ENCODE peak calls at places on chromosomes 11 and 22, in four cellular contexts. One of them, this sample, is unnamed.

GRCh38 chr11:86303257-86303656 is 1.2 kb downstream of the HIKESHI start:
- DNase-seq in spleen: no peak
- DNase-seq in adrenal gland: no peak
- DNase-seq in K562: no peak
- DNase-seq in this sample: no peak

GRCh38 chr11:73576226-73576625 is 21.7 kb downstream of the FAM168A start:
- DNase-seq in spleen: no peak
- DNase-seq in adrenal gland: no peak
- DNase-seq in K562: no peak
- DNase-seq in this sample: no peak

GRCh38 chr11:101860694-101861371 is 54.0 kb upstream of the CEP126 start:
- DNase-seq in K562: peak; percentile 11
- DNase-seq in adrenal gland: peak; percentile 60
- DNase-seq in spleen: no peak
- DNase-seq in this sample: peak; percentile 19

GRCh38 chr11:129974237-129974636 is 28.4 kb downstream of the PRDM10 start:
- DNase-seq in spleen: no peak
- DNase-seq in K562: no peak
- DNase-seq in adrenal gland: no peak
- DNase-seq in this sample: no peak

GRCh38 chr11:68106165-68106940 is 14.8 kb downstream of the CHKA start:
- DNase-seq in spleen: no peak
- DNase-seq in adrenal gland: peak; percentile 85
- DNase-seq in K562: no peak
- DNase-seq in this sample: no peak

GRCh38 chr11:3123761-3124733 is 41.1 kb downstream of the OSBPL5 start:
- DNase-seq in spleen: peak; percentile 71
- DNase-seq in adrenal gland: peak; percentile 97
- DNase-seq in K562: no peak
- DNase-seq in this sample: peak; percentile 89

GRCh38 chr22:32591620-32592019 is 117.0 kb downstream of the FBXO7 start:
- DNase-seq in spleen: no peak
- DNase-seq in adrenal gland: no peak
- DNase-seq in K562: no peak
- DNase-seq in this sample: no peak

GRCh38 chr11:12244156-12244555 is 133.2 kb upstream of the PARVA start:
- DNase-seq in K562: no peak
- DNase-seq in spleen: no peak
- DNase-seq in adrenal gland: no peak
- DNase-seq in this sample: no peak

GRCh38 chr22:24486501-24486921 is 8.6 kb upstream of the UPB1 start:
- DNase-seq in spleen: no peak
- DNase-seq in K562: no peak
- DNase-seq in adrenal gland: no peak
- DNase-seq in this sample: peak; percentile 61

GRCh38 chr11:64004590-64004984 is 18.3 kb downstream of the OTUB1 start:
- DNase-seq in K562: no peak
- DNase-seq in adrenal gland: no peak
- DNase-seq in spleen: no peak
- DNase-seq in this sample: no peak

GRCh38 chr11:61392991-61393595 is 706 bp downstream of the TMEM216 start:
- DNase-seq in K562: peak; percentile 39
- DNase-seq in spleen: no peak
- DNase-seq in adrenal gland: peak; percentile 9
- DNase-seq in this sample: no peak

GRCh38 chr11:108522318-108522717 is 24.1 kb upstream of the POGLUT3 start:
- DNase-seq in K562: no peak
- DNase-seq in spleen: no peak
- DNase-seq in adrenal gland: no peak
- DNase-seq in this sample: no peak

GRCh38 chr11:8331767-8332166 is 68.1 kb upstream of the LMO1 start:
- DNase-seq in adrenal gland: peak; percentile 60
- DNase-seq in K562: no peak
- DNase-seq in spleen: no peak
- DNase-seq in this sample: peak; percentile 92

GRCh38 chr11:76234704-76235232 is 28.5 kb upstream of the WNT11 start:
- DNase-seq in K562: no peak
- DNase-seq in adrenal gland: no peak
- DNase-seq in spleen: peak; percentile 86
- DNase-seq in this sample: no peak

GRCh38 chr22:28141614-28142013 is 222.6 kb upstream of the PITPNB start:
- DNase-seq in spleen: no peak
- DNase-seq in K562: no peak
- DNase-seq in adrenal gland: no peak
- DNase-seq in this sample: no peak

GRCh38 chr11:76637491-76638266 is 32.9 kb downstream of the LRRC32 start:
- DNase-seq in K562: no peak
- DNase-seq in spleen: peak; percentile 95
- DNase-seq in adrenal gland: peak; percentile 70
- DNase-seq in this sample: no peak

GRCh38 chr11:2860636-2861035 is 24.9 kb downstream of the CDKN1C start:
- DNase-seq in spleen: no peak
- DNase-seq in adrenal gland: no peak
- DNase-seq in K562: no peak
- DNase-seq in this sample: peak; percentile 85

GRCh38 chr11:14904745-14905103 is 12.7 kb upstream of the CYP2R1 start:
- DNase-seq in K562: no peak
- DNase-seq in adrenal gland: peak; percentile 70
- DNase-seq in spleen: peak; percentile 97
- DNase-seq in this sample: no peak

GRCh38 chr11:46458491-46458890 is 66.9 kb upstream of the CHRM4 start:
- DNase-seq in K562: no peak
- DNase-seq in adrenal gland: peak; percentile 65
- DNase-seq in spleen: no peak
- DNase-seq in this sample: no peak

GRCh38 chr11:111797145-111797581 is 31.0 kb upstream of the PPP2R1B start:
- DNase-seq in K562: no peak
- DNase-seq in spleen: no peak
- DNase-seq in adrenal gland: peak; percentile 26
- DNase-seq in this sample: no peak

GRCh38 chr11:120024046-120024445 is 113.9 kb downstream of the TRIM29 start:
- DNase-seq in K562: no peak
- DNase-seq in spleen: no peak
- DNase-seq in adrenal gland: no peak
- DNase-seq in this sample: no peak

GRCh38 chr11:87924125-87924524 is 251.1 kb downstream of the RAB38 start:
- DNase-seq in adrenal gland: no peak
- DNase-seq in spleen: no peak
- DNase-seq in K562: no peak
- DNase-seq in this sample: no peak

GRCh38 chr11:124676386-124676785 is 2.7 kb downstream of the SPA17 start:
- DNase-seq in K562: no peak
- DNase-seq in spleen: no peak
- DNase-seq in adrenal gland: peak; percentile 35
- DNase-seq in this sample: no peak

GRCh38 chr11:71284525-71285092 is 32.2 kb upstream of the SHANK2 start:
- DNase-seq in spleen: no peak
- DNase-seq in adrenal gland: no peak
- DNase-seq in K562: no peak
- DNase-seq in this sample: no peak

GRCh38 chr11:120304526-120304925 is 20.6 kb upstream of the TLCD5 start:
- DNase-seq in K562: no peak
- DNase-seq in spleen: no peak
- DNase-seq in adrenal gland: no peak
- DNase-seq in this sample: peak; percentile 25

GRCh38 chr11:13942908-13943505 is 19.5 kb upstream of the SPON1 start:
- DNase-seq in adrenal gland: no peak
- DNase-seq in spleen: no peak
- DNase-seq in K562: no peak
- DNase-seq in this sample: peak; percentile 31

GRCh38 chr11:125807909-125808308 is 20.0 kb downstream of the PATE3 start:
- DNase-seq in spleen: no peak
- DNase-seq in adrenal gland: no peak
- DNase-seq in K562: no peak
- DNase-seq in this sample: no peak

GRCh38 chr11:115660072-115660805 is 156.0 kb upstream of the CADM1 start:
- DNase-seq in adrenal gland: no peak
- DNase-seq in spleen: no peak
- DNase-seq in K562: no peak
- DNase-seq in this sample: no peak

GRCh38 chr11:73172992-73173656 is 31.0 kb upstream of the FCHSD2 start:
- DNase-seq in adrenal gland: no peak
- DNase-seq in K562: no peak
- DNase-seq in spleen: no peak
- DNase-seq in this sample: no peak

GRCh38 chr11:12280838-12281565 is 96.4 kb upstream of the PARVA start:
- DNase-seq in adrenal gland: no peak
- DNase-seq in spleen: no peak
- DNase-seq in K562: no peak
- DNase-seq in this sample: no peak

GRCh38 chr22:44193537-44193896 is 12.8 kb downstream of the PARVG start:
- DNase-seq in spleen: no peak
- DNase-seq in K562: no peak
- DNase-seq in adrenal gland: no peak
- DNase-seq in this sample: no peak

GRCh38 chr11:35364101-35364780 is 55.1 kb downstream of the SLC1A2 start:
- DNase-seq in K562: no peak
- DNase-seq in adrenal gland: peak; percentile 95
- DNase-seq in spleen: no peak
- DNase-seq in this sample: peak; percentile 58

GRCh38 chr22:34354071-34354817 is 434.0 kb upstream of the LARGE1 start:
- DNase-seq in K562: no peak
- DNase-seq in spleen: no peak
- DNase-seq in adrenal gland: no peak
- DNase-seq in this sample: no peak

GRCh38 chr11:125603207-125603606 is 10.6 kb downstream of the STT3A start:
- DNase-seq in spleen: no peak
- DNase-seq in K562: no peak
- DNase-seq in adrenal gland: no peak
- DNase-seq in this sample: no peak

GRCh38 chr11:122598971-122599370 is 56.6 kb upstream of the UBASH3B start:
- DNase-seq in spleen: no peak
- DNase-seq in adrenal gland: peak; percentile 36
- DNase-seq in K562: no peak
- DNase-seq in this sample: no peak

DNA sequence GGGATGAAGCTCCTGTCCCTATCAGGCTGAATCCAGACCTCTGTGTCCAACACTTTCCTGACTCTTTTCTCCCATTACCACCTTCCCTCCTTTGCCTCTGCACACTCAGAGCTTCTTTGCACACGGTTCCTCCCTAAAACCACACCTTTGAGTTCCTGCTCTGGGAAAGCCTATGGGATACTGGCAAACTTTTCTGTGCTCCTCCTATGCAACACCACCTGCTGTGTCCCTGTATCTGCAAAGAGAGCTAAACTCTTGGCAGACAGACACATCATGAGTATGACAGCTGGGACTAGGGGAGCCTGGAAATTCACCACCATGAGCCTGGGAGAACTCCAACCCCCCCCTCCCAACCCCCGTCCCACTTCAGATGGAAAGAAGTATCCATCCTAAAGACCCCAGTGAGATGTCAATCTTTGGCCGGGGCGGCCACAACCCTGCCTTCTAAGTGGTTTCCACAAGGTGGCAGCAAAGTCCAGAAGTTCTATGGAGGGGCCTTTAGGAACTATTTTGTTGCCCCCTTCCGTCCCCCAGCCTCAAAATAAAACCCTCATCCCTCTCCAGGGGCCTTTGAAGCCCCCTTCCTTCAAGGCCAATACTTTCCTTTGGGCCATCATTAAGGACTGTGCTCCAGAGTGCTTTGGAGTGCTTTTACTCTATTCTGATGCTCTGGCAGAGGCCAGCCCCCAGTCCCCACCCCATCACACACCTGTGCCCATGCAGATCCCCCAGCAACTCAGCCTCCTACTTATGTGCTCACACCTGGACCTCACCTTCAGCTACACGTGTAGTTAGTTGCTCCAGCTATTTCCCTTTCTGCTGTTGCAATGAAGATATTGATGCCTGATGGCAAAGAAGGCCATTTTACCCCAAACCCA is 19.4 kb downstream of the HTR3A start:
- DNase-seq in spleen: peak; percentile 73
- DNase-seq in K562: peak; percentile 65
- DNase-seq in adrenal gland: peak; percentile 11
- DNase-seq in this sample: no peak
- TF ChIP-seq POLR2A in spleen: no peak
- TF ChIP-seq POLR2A in K562: no peak
- TF ChIP-seq POLR2A in adrenal gland: no peak
- TF ChIP-seq POLR2A in this sample: no peak

GRCh38 chr22:19890502-19891349 is 36.1 kb upstream of the GNB1L start:
- DNase-seq in K562: no peak
- DNase-seq in spleen: peak; percentile 77
- DNase-seq in adrenal gland: no peak
- DNase-seq in this sample: no peak
- TF ChIP-seq POLR2A in K562: no peak
- TF ChIP-seq POLR2A in spleen: no peak
- TF ChIP-seq POLR2A in adrenal gland: no peak
- TF ChIP-seq POLR2A in this sample: no peak

GRCh38 chr11:10302744-10303557 is 1.9 kb upstream of the ADM start:
- DNase-seq in K562: peak; percentile 32
- DNase-seq in adrenal gland: peak; percentile 91
- DNase-seq in spleen: peak; percentile 96
- DNase-seq in this sample: no peak
- TF ChIP-seq POLR2A in K562: no peak
- TF ChIP-seq POLR2A in adrenal gland: no peak
- TF ChIP-seq POLR2A in spleen: peak; percentile 16
- TF ChIP-seq POLR2A in this sample: no peak

DNA sequence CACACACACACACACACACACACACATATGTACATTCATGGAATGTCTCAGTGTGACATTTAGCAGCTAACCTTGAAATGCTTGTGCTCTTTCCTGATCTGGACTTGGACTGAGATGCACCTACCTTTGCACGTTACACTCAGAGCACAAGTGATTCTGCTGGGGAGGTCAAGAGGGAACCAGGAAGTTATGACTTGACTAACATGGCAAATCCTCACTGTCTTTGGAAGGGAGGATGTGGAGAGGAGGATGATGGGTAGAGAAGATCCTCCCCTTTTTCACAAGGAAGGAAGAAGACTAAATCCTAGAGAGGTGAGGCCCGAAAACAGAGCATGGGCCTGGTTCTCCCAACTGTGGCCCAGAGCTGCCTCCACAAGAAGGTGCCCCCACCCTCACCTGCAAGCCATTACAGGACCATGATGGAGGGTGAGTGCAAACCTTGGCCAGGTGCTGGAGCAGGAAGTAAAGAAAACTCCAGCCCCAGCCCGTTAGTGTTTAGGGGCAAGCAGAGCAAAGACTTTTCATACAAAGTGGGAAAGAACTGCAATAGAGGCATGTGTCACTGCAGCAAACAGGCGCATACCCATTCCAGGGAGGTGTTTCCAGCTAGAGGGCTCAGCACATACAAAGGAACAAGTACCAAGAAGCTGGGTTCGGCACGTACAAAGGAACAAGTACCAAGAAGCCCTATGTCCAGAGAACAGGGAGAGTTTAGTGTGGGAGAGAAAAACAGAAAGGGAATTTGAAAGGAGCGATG is 26.4 kb downstream of the SCN4B start:
- DNase-seq in spleen: no peak
- DNase-seq in K562: no peak
- DNase-seq in adrenal gland: no peak
- DNase-seq in this sample: no peak
- TF ChIP-seq POLR2A in spleen: no peak
- TF ChIP-seq POLR2A in K562: peak; percentile 90
- TF ChIP-seq POLR2A in adrenal gland: no peak
- TF ChIP-seq POLR2A in this sample: peak; percentile 28